ENCODE peak calls at places on chromosomes 11 and 22, in eight cellular contexts. M is NB4, E is progenitor cell of endocrine pancreas, H is HFFc6, Z is MM.1S, A is astrocyte of the cerebellum, L is left ventricle myocardium inferior, Q is fibroblast of lung. R is an unnamed sample.

GRCh38 chr22:43467571-43467970 is 55.8 kb downstream of the MPPED1 start:
- DNase-seq in E (no peak), H (no peak), Q (no peak), M (no peak), L (no peak), A (no peak), Z (no peak), R (no peak)

GRCh38 chr11:129959687-129960086 is 42.9 kb downstream of the PRDM10 start:
- DNase-seq in H (no peak), L (no peak), Z (no peak), Q (no peak), M (no peak), A (no peak), E (no peak), R (no peak)

GRCh38 chr11:114135737-114136151 is 76.2 kb downstream of the ZBTB16 start:
- DNase-seq in E (no peak), H (peak; percentile 66), L (no peak), Q (peak; percentile 41), Z (no peak), M (peak; percentile 90), A (peak; percentile 82), R (no peak)

GRCh38 chr22:28019360-28019759 is 100.3 kb upstream of the PITPNB start:
- DNase-seq in E (no peak), M (peak; percentile 25), A (no peak), Z (peak; percentile 70), L (peak; percentile 9), H (peak; percentile 25), Q (no peak), R (no peak)

GRCh38 chr11:75344186-75344585 is 7.3 kb downstream of the ARRB1 start:
- DNase-seq in A (no peak), Z (no peak), M (no peak), Q (no peak), E (no peak), H (no peak), L (no peak), R (no peak)

GRCh38 chr22:26853495-26853894 is 196.1 kb downstream of the MIAT start:
- DNase-seq in H (no peak), E (no peak), A (no peak), Q (no peak), Z (no peak), M (no peak), L (no peak), R (no peak)

GRCh38 chr22:31969789-31970489 is 25.6 kb downstream of the YWHAH start:
- DNase-seq in Z (peak; percentile 89), M (peak; percentile 66), Q (peak; percentile 68), E (peak; percentile 54), H (peak; percentile 44), A (peak; percentile 44), L (peak; percentile 29), R (peak; percentile 85)

GRCh38 chr22:48414662-48415061 is 1413.0 kb downstream of the BRD1 start:
- DNase-seq in E (no peak), A (no peak), L (no peak), H (no peak), Q (no peak), Z (no peak), M (no peak), R (no peak)

GRCh38 chr11:117217685-117218084 is 14.2 kb downstream of the PCSK7 start:
- DNase-seq in Z (no peak), Q (no peak), L (no peak), A (no peak), E (no peak), H (no peak), M (no peak), R (no peak)

GRCh38 chr22:38348751-38349496 is 31.7 kb upstream of the CSNK1E start:
- DNase-seq in Z (no peak), L (no peak), H (no peak), Q (no peak), M (no peak), A (no peak), E (no peak), R (no peak)

GRCh38 chr11:134532921-134533421 is 120.9 kb upstream of the B3GAT1 start:
- DNase-seq in Q (no peak), M (no peak), Z (no peak), A (no peak), H (no peak), L (no peak), E (no peak), R (no peak)

GRCh38 chr22:49347376-49347775 is 480.3 kb downstream of the BRD1 start:
- DNase-seq in Z (no peak), M (no peak), Q (no peak), E (no peak), L (no peak), H (no peak), A (no peak), R (no peak)

GRCh38 chr11:30342736-30343166 is 19.8 kb downstream of the ARL14EP start:
- DNase-seq in M (peak; percentile 62), A (no peak), Z (peak; percentile 88), L (no peak), H (no peak), E (no peak), Q (no peak), R (peak; percentile 62)

GRCh38 chr11:120714448-120714847 is 202.9 kb downstream of the GRIK4 start:
- DNase-seq in Q (peak; percentile 18), Z (no peak), M (peak; percentile 12), H (no peak), A (no peak), L (no peak), E (no peak), R (no peak)

GRCh38 chr22:19430890-19431541 is 517 bp downstream of the HIRA start:
- DNase-seq in Q (peak; percentile 36), H (peak; percentile 14), L (peak; percentile 29), Z (peak; percentile 47), M (peak; percentile 60), E (peak; percentile 30), A (no peak), R (peak; percentile 45)

GRCh38 chr11:111727431-111727830 is 38.8 kb downstream of the PPP2R1B start:
- DNase-seq in Q (no peak), H (no peak), M (no peak), A (no peak), E (no peak), L (no peak), Z (no peak), R (no peak)

GRCh38 chr11:114129699-114130659 is 70.5 kb downstream of the ZBTB16 start:
- DNase-seq in H (no peak), Z (no peak), E (no peak), Q (no peak), L (no peak), A (no peak), M (no peak), R (no peak)

GRCh38 chr11:126704144-126704543 is 296.4 kb downstream of the KIRREL3 start:
- DNase-seq in L (no peak), M (no peak), H (no peak), Z (no peak), E (no peak), A (no peak), Q (no peak), R (no peak)

DNA sequence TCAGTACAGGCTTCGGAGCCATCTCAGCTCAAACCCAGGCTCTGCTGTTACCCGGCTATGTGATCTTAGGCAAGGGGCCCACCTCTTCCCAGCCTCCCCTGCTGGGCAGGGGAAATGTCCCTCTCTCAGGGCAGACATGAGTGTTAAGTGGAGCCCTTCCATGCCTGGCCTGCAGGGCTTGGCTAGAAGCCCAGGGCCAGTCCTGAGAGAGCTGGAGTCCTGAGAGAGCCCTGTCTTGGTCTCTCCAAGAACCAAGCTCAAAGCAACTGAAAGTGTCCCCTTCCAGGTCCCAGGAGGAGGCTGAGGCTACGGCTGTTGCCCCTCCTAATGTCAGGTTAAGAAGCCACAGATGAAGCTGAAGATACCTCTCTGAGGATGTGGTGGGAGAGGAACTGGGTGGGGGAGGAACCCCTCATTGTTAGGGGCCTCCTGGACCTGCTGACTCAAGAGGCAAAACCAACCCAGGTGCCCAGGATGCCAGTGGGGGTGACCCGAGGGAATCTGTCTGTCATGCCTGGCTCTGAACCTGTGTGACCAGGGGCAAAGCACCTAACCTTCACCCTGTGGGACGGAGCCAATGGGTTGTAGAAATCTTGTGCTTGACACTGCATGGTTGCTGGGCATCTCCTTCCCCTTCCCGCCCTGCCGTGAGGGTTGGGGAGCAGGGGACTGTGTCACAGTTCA is 4.2 kb downstream of the ZP1 start:
- DNase-seq in E (no peak), A (no peak), Q (peak; percentile 51), H (peak; percentile 32), Z (no peak), M (peak; percentile 27), L (peak; percentile 58), R (no peak)
- TF ChIP-seq CTCF in E (no peak), A (peak; percentile 42), Q (no peak), H (peak; percentile 37), Z (no peak), M (no peak), L (peak; percentile 59), R (no peak)

DNA sequence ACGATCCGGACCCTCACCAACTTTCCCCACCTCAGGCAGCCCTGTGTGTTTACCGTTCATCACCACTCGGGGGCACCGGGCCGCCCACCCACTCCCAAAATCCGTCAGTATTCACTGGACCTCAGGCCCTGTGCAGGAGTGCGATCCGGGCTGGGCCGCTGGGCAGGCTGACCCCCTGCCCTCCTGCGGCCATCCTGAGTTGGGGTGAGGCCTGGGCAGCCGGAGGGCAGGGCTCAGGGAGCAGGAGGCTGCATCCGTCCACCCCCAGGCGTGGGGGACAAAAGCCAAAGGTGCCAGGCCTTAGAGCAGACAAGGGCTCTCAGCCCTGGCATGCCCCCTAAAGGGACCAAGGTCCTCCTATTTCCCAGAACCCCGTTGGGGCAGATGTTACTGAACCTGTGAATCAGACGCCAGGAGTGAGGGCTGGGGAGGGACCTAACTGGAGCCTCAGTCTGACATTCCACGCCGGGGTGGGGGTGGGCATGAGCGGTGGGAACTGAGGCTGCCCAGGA is 16.8 kb upstream of the TMEM191C start:
- DNase-seq in E (no peak), H (no peak), Q (no peak), L (no peak), M (no peak), Z (no peak), A (no peak), R (no peak)
- TF ChIP-seq CTCF in E (peak; percentile 24), H (peak; percentile 32), Q (no peak), L (no peak), M (no peak), Z (no peak), A (no peak), R (peak; percentile 1)

DNA sequence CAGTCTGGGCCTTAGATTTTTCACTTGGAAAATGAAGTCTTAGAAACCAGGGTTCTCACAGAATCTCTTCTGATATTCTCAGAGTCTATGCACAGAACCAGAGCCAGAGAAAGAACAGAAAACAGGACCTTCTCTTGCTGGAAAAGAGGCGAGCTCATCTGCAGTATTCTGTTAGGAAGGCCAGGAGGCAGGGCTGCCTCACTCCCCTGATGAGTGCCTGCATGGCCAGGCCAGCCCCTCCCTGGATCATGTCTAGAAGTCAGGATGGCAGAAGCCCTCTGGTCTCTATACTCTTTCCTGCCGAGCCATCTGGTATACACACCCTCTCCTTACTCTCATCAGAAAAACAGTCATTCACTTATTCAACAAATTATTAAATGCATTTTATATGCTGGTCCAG is 723 bp downstream of the OR51M1 start:
- DNase-seq in M (no peak), Q (no peak), L (no peak), Z (no peak), A (no peak), E (no peak), H (no peak), R (no peak)
- TF ChIP-seq CTCF in M (no peak), Q (no peak), L (no peak), Z (no peak), A (no peak), E (no peak), H (no peak), R (no peak)

DNA sequence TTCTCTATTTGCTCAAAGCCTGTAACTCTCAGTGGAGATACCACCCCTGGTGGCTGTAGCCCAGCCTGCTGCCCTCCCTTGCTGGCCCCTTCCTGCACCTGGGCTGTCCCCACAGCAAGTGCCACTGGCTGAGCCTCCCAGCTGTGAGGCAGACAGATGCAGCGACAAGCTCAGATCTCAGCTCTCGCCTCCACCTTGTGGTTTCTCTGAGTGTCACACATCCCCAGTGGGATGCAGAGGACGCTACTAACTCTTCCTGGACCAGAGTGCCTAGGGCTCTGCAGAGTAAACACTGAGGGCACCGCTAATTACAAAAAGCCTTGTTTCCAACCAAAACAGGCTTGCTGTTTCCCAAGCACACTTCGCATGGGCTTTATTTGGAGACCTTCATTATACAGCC is 8.9 kb downstream of the YPEL1 start:
- DNase-seq in Q (no peak), Z (peak; percentile 36), A (no peak), H (no peak), L (no peak), M (peak; percentile 55), E (peak; percentile 21), R (peak; percentile 62)
- TF ChIP-seq CTCF in Q (no peak), Z (peak; percentile 25), A (peak; percentile 13), H (peak; percentile 62), L (no peak), M (peak; percentile 33), E (peak; percentile 49), R (peak; percentile 59)

R was measured in GM13977.